ENCODE peak calls at places on chromosomes 7 and 10, in four cellular contexts. F, J, N and E are unnamed samples.
A peak's percentile ranks its signal among the peaks of the same experiment; 100 is the strongest.

GRCh38 chr10:43076876-43077420 is at the start of gene RET:
- DNase-seq in F (peak; percentile 26), N (no peak), J (peak; percentile 51), E (no peak)

GRCh38 chr10:121860810-121861209 is 67.0 kb downstream of the ATE1 start:
- DNase-seq in F (no peak), J (no peak), N (no peak), E (no peak)

GRCh38 chr7:16951483-16952080 is 69.8 kb upstream of the AGR3 start:
- DNase-seq in J (no peak), F (no peak), N (no peak), E (no peak)

GRCh38 chr7:73894851-73895441 is 34.0 kb downstream of the TMEM270 start:
- DNase-seq in F (peak; percentile 33), J (peak; percentile 61), N (peak; percentile 99), E (peak; percentile 64)

GRCh38 chr7:99562832-99563231 is 4.4 kb downstream of the ZNF655 start:
- DNase-seq in F (no peak), N (peak; percentile 99), J (peak; percentile 98), E (peak; percentile 97)

GRCh38 chr10:114810926-114811325 is 10.7 kb upstream of the FHIP2A start:
- DNase-seq in N (no peak), F (no peak), J (no peak), E (no peak)

GRCh38 chr10:81018898-81019890 is 481.5 kb downstream of the SH2D4B start:
- DNase-seq in J (peak; percentile 38), F (peak; percentile 23), N (peak; percentile 43), E (peak; percentile 63)

GRCh38 chr10:133328358-133329343 is 8.0 kb downstream of the CALY start:
- DNase-seq in J (no peak), F (peak; percentile 19), N (no peak), E (no peak)

GRCh38 chr7:120218702-120219101 is 54.3 kb upstream of the KCND2 start:
- DNase-seq in J (no peak), N (peak; percentile 13), F (no peak), E (peak; percentile 26)

GRCh38 chr10:48251152-48251524 is 23.4 kb downstream of the FRMPD2 start:
- DNase-seq in N (peak; percentile 13), F (no peak), J (no peak), E (peak; percentile 13)

GRCh38 chr10:1142596-1142995 is 86.4 kb downstream of the WDR37 start:
- DNase-seq in F (no peak), J (no peak), N (no peak), E (no peak)
- TF ChIP-seq CTCF in F (no peak), J (peak; percentile 13), N (no peak), E (peak; percentile 33)

GRCh38 chr10:66629976-66630375 is 295.9 kb upstream of the LRRTM3 start:
- DNase-seq in J (no peak), N (no peak), F (no peak), E (no peak)

GRCh38 chr10:66625709-66626590 is 299.9 kb upstream of the LRRTM3 start:
- DNase-seq in N (no peak), J (no peak), F (no peak), E (no peak)

GRCh38 chr10:66622050-66622449 is 303.8 kb upstream of the LRRTM3 start:
- DNase-seq in N (no peak), J (no peak), F (no peak), E (no peak)

DNA sequence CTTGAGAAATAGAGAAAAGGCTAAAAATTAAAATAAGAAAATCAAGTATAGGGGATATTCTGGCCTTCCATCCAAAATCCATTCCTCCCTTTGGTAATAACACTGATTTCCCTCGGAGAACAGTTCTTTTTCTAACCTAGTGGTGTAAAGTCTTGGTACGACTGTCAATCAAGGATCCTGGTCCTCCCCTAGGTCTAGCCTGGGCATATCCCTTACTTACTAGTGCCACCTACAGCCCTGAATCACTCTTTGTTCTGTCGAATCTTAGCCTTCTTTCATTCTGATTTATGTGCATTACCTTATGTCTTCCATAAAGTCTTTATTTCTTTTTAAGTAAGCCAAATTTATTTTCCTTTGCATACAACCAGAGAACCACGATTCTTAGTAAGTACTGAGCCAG is 298.7 kb upstream of the LRRTM3 start:
- DNase-seq in J (peak; percentile 57), N (no peak), F (no peak), E (peak; percentile 1)
- TF ChIP-seq CTCF in J (no peak), N (no peak), F (no peak), E (no peak)

GRCh38 chr7:5672468-5672867 is 109.0 kb downstream of the RNF216 start:
- DNase-seq in N (peak; percentile 35), J (no peak), F (no peak), E (no peak)

GRCh38 chr7:5670173-5670933 is 111.1 kb downstream of the RNF216 start:
- DNase-seq in F (no peak), J (no peak), N (no peak), E (no peak)

GRCh38 chr7:5673125-5673524 is 108.3 kb downstream of the RNF216 start:
- DNase-seq in J (no peak), F (no peak), N (no peak), E (no peak)

GRCh38 chr7:5667391-5667790 is 114.1 kb downstream of the RNF216 start:
- DNase-seq in J (no peak), F (no peak), N (no peak), E (no peak)

GRCh38 chr7:5671053-5671452 is 110.4 kb downstream of the RNF216 start:
- DNase-seq in F (no peak), N (no peak), J (no peak), E (no peak)
- TF ChIP-seq CTCF in F (no peak), N (no peak), J (no peak), E (no peak)

GRCh38 chr10:77602231-77602912 is 35.2 kb downstream of the KCNMA1 start:
- DNase-seq in N (peak; percentile 28), J (no peak), F (no peak), E (no peak)
- TF ChIP-seq CTCF in N (peak; percentile 24), J (no peak), F (no peak), E (no peak)

DNA sequence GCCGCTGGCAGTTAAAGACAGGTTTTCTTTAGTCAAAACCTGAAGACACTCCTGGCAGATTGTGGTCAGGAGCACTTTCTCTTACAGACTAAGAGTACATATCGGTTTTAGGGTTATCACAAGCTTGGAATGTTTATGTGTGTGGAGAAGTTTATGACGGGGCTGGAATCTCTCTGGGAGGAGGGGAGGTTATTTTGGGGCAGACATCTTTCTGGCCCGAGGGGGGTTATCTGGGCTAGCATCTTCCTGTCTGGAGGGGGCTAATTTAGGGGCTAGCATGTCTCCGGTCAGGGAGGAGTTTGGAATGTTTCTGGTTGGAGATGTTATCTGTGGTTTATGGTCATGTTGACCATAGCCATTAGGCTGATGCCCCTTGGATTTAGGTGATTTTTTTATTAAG is 141.2 kb upstream of the KIF5B start:
- DNase-seq in J (no peak), F (no peak), N (no peak), E (no peak)
- TF ChIP-seq CTCF in J (no peak), F (no peak), N (no peak), E (no peak)

GRCh38 chr7:80482938-80483337 is 28.9 kb downstream of the GNAT3 start:
- DNase-seq in N (no peak), J (peak; percentile 53), F (no peak), E (no peak)

GRCh38 chr7:80481196-80481884 is 30.5 kb downstream of the GNAT3 start:
- DNase-seq in J (peak; percentile 46), F (no peak), N (peak; percentile 9), E (no peak)

GRCh38 chr7:80485721-80486120 is 26.1 kb downstream of the GNAT3 start:
- DNase-seq in N (no peak), J (no peak), F (no peak), E (no peak)

GRCh38 chr7:80478683-80479082 is 33.2 kb downstream of the GNAT3 start:
- DNase-seq in J (peak; percentile 42), N (peak; percentile 45), F (no peak), E (peak; percentile 64)

GRCh38 chr7:80480566-80480965 is 31.3 kb downstream of the GNAT3 start:
- DNase-seq in J (no peak), F (no peak), N (no peak), E (no peak)
- TF ChIP-seq CTCF in J (no peak), F (no peak), N (no peak), E (no peak)

DNA sequence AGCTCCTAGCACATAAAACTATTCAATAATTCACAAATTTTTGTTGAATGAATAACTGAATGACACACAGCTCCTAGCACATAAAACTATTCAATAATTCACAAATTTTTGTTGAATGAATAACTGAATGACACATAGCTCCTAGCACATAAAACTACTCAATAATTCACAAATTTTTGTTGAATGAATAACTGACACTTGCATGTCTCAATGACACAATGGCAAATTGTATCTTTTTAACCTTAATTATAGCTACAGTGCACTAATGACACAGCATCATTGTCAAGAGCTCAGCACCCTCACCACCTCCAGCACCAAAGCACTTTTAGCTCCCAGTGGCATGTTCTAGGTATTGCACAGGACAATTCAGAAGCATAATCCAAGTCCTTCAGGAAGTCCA is 131.6 kb downstream of the PDE1C start:
- DNase-seq in J (peak; percentile 57), F (no peak), N (peak; percentile 44), E (no peak)
- TF ChIP-seq CTCF in J (no peak), F (no peak), N (peak; percentile 37), E (peak; percentile 20)

DNA sequence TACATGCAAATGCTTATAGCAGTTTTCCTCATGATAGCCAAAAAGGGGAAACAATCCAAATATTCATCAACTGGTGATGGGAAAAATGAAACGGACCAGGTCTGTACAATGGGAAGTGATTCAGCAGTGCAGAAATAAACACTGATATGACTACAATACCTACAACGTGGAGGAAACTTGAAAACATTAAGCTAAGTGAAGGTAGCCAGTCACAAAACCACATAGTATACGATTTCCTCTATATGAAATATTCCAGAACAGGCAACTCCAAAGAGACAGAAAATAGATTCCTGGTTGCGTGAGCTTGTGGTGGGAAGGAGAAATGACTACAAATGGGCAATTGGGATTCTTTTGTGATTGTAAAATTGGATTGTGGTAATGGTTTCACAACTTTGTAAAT is 263.1 kb upstream of the PITRM1 start:
- DNase-seq in N (peak; percentile 20), F (no peak), J (no peak), E (peak; percentile 78)
- TF ChIP-seq CTCF in N (no peak), F (no peak), J (no peak), E (no peak)

GRCh38 chr10:132099701-132100481 is 34.1 kb downstream of the JAKMIP3 start:
- DNase-seq in J (no peak), N (no peak), F (no peak), E (no peak)

GRCh38 chr10:132102717-132103110 is 37.0 kb downstream of the JAKMIP3 start:
- DNase-seq in N (no peak), F (no peak), J (no peak), E (no peak)

GRCh38 chr10:132100556-132101349 is 35.0 kb downstream of the JAKMIP3 start:
- DNase-seq in N (no peak), F (no peak), J (no peak), E (no peak)

GRCh38 chr10:132102071-132102716 is 36.4 kb downstream of the JAKMIP3 start:
- DNase-seq in J (no peak), F (no peak), N (no peak), E (no peak)

DNA sequence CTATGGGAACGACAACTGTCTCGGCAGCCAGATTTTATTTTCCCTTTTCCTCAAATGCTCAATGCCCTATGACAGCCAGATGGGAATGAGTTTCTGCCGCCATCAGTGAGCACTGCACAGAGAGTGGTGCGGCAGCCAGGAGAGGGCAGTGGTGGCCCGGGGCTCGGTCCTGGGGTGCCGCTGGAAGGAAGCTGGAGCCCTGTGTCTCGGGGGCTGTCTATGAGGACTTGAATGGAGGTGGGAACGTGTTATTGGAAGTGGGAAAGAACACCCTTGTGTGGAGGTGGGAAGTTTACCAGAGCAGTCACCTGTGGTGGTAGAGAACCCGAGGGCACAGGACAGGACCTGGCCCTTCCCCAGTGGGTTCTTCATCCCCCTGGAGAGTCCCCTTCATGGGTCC is 35.8 kb downstream of the JAKMIP3 start:
- DNase-seq in F (no peak), N (no peak), J (no peak), E (no peak)
- TF ChIP-seq CTCF in F (no peak), N (no peak), J (no peak), E (no peak)